ENCODE peak calls at places on chromosomes 3 and 15, in five cellular contexts. G is activated T-helper 1 cell treated with Interleukin-2 at 50 U/mL for 16 hours, D is WTC11, N is transverse colon, X is BJ. T is an unnamed sample.

GRCh38 chr15:97168704-97169475 is 791.6 kb upstream of the ARRDC4 start:
- DNase-seq in G (no peak), D (peak; percentile 10), N (no peak), X (no peak), T (no peak)

GRCh38 chr3:65785065-65785645 is 253.6 kb downstream of the MAGI1 start:
- DNase-seq in G (no peak), D (no peak), N (no peak), X (peak; percentile 8), T (no peak)

GRCh38 chr15:79849789-79850188 is 47.0 kb downstream of the MTHFS start:
- DNase-seq in G (no peak), D (peak; percentile 63), N (no peak), X (no peak), T (no peak)

GRCh38 chr3:127822166-127822835 is at the start of gene MGLL:
- DNase-seq in G (no peak), D (peak; percentile 37), N (peak; percentile 59), X (no peak), T (peak; percentile 51)

GRCh38 chr15:71237456-71238188 is 122.4 kb downstream of the THSD4 start:
- DNase-seq in G (no peak), D (no peak), N (peak; percentile 88), X (peak; percentile 63), T (peak; percentile 92)

GRCh38 chr15:98728811-98729160 is 80.4 kb downstream of the IGF1R start:
- DNase-seq in G (no peak), D (no peak), N (no peak), X (no peak), T (no peak)

GRCh38 chr15:61063875-61064320 is 165.2 kb downstream of the RORA start:
- DNase-seq in G (no peak), D (no peak), N (peak; percentile 40), X (no peak), T (no peak)

GRCh38 chr3:111617912-111618601 is 22.9 kb upstream of the ZBED2 start:
- DNase-seq in G (no peak), D (no peak), N (no peak), X (no peak), T (no peak)

GRCh38 chr15:25811481-25811906 is 51.6 kb downstream of the ATP10A start:
- DNase-seq in G (no peak), D (no peak), N (no peak), X (no peak), T (no peak)

GRCh38 chr3:58383904-58384303 is 49.7 kb downstream of the PDHB start:
- DNase-seq in G (no peak), D (no peak), N (no peak), X (peak; percentile 99), T (peak; percentile 22)

GRCh38 chr15:34644851-34645250 is 61.4 kb upstream of the GOLGA8B start:
- DNase-seq in G (no peak), D (no peak), N (no peak), X (no peak), T (no peak)

GRCh38 chr15:77225088-77225487 is 154.2 kb upstream of the TSPAN3 start:
- DNase-seq in G (no peak), D (no peak), N (no peak), X (no peak), T (no peak)

GRCh38 chr3:42505849-42506410 is 3.5 kb downstream of the VIPR1 start:
- DNase-seq in G (no peak), D (peak; percentile 5), N (peak; percentile 7), X (no peak), T (no peak)

GRCh38 chr3:171801738-171802600 is 8.3 kb downstream of the PLD1 start:
- DNase-seq in G (no peak), D (no peak), N (no peak), X (peak; percentile 92), T (no peak)

T was measured in left cardiac atrium.